ENCODE peak calls at places on chromosomes 12 and 14, in nine cellular contexts. R, Q, I, M, H, F, N, U and G are unnamed samples. For H3K36me3, the result is how much of the 10 kb centered on the place peaks cover.

GRCh38 chr12:70645494-70646317 is 8.5 kb upstream of the PTPRB start:
- DNase-seq in R (peak), M (peak), N (peak), U (peak), I (no peak), Q (peak), F (no peak), H (peak), G (no peak)

GRCh38 chr14:61101803-61102548 is 120.9 kb downstream of the SLC38A6 start:
- DNase-seq in H (no peak), F (no peak), M (peak), U (no peak), I (no peak), N (no peak), Q (no peak), R (peak), G (no peak)

GRCh38 chr12:47729233-47729632 is 3.9 kb upstream of the ENDOU start:
- DNase-seq in I (no peak), Q (no peak), M (peak), H (no peak), F (no peak), U (no peak), R (no peak), N (no peak), G (no peak)

GRCh38 chr12:5222011-5222461 is 178.4 kb downstream of the KCNA5 start:
- DNase-seq in N (no peak), M (no peak), I (peak), F (no peak), Q (no peak), R (no peak), U (no peak), H (no peak), G (no peak)

GRCh38 chr12:27191531-27191930 is 52.6 kb upstream of the STK38L start:
- DNase-seq in F (no peak), R (no peak), M (no peak), Q (no peak), N (no peak), H (no peak), I (no peak), U (no peak), G (no peak)

GRCh38 chr14:76181546-76181945 is 29.8 kb downstream of the GPATCH2L start:
- DNase-seq in M (no peak), Q (no peak), H (peak), N (no peak), F (no peak), U (no peak), R (peak), I (no peak), G (no peak)

GRCh38 chr12:122834921-122835692 is at the start of gene HIP1R:
- DNase-seq in H (peak), I (peak), Q (no peak), U (peak), M (no peak), N (peak), R (no peak), F (no peak), G (no peak)

GRCh38 chr14:92998957-92999356 is 76.0 kb downstream of the CHGA start:
- DNase-seq in F (no peak), U (no peak), I (no peak), R (no peak), Q (peak), M (no peak), N (peak), H (no peak), G (no peak)

GRCh38 chr14:21100931-21101330 is at the start of gene TMEM253:
- DNase-seq in H (no peak), U (no peak), N (no peak), I (no peak), M (no peak), R (no peak), F (no peak), Q (no peak), G (peak)

GRCh38 chr14:94144765-94145164 is 15.4 kb upstream of the IFI27L2 start:
- DNase-seq in N (no peak), U (peak), Q (no peak), R (no peak), I (peak), H (no peak), M (no peak), F (no peak), G (no peak)

GRCh38 chr14:94142836-94143235 is 13.4 kb upstream of the IFI27L2 start:
- DNase-seq in F (no peak), N (no peak), M (no peak), R (no peak), U (no peak), I (no peak), Q (no peak), H (no peak), G (no peak)

GRCh38 chr14:94143711-94144110 is 14.3 kb upstream of the IFI27L2 start:
- DNase-seq in M (no peak), H (no peak), N (no peak), F (no peak), R (no peak), U (no peak), Q (no peak), I (no peak), G (no peak)

GRCh38 chr14:94142247-94142646 is 12.8 kb upstream of the IFI27L2 start:
- DNase-seq in F (no peak), M (no peak), U (no peak), N (no peak), Q (no peak), I (no peak), R (no peak), H (no peak), G (no peak)

GRCh38 chr14:94143239-94143638 is 13.8 kb upstream of the IFI27L2 start:
- DNase-seq in Q (no peak), F (no peak), M (no peak), R (no peak), I (peak), N (no peak), H (no peak), U (no peak), G (no peak)
- TF ChIP-seq CTCF in Q (peak), F (no peak), M (peak), R (peak), I (peak), N (peak), H (peak), U (no peak), G (peak)

DNA sequence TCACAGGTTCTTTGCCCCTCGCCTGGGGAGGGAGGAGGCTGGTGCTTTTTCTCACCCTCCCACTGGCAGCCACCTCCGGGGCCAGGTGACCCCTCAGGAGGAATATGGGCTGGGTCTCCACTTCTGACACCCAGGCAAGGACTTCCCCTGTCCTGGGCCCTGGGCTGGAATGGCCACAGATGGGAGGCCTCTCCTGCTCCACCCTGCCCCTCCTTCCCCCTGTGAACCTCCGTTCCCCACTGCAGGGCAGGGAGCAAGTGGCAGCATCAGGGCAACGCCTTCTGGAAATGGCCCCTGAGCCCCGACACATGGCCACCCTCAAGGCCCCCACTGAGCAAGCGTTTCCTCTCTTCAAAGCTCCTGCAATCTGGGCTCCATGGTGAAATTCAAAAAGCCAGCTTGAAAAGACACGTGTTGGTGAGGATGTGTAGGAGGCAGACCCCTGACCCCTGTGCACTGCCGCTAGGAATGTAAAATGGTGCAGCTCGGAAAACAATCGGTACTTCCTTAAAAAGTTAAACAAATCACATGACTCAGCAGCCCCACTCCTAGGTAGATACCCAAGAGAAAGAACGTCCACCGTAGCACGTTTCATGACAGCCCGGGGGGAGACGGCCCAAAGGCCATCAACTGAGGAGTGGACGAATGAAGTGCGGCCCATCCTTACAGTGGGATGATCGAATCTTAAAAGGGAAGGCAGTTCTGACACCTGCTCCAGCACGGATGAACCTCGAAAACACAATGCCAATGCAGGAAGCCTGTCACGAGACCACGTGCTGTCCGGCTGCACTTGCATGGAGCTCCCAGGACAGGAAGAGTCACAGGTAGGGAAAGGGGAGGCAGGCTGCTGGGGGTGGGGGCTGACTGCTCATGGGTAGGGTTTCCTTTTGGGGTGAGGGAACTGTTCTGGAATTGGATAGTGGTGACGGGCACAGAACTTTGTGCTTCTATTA is 11.5 kb downstream of the XRCC3 start:
- DNase-seq in R (no peak), Q (no peak), U (no peak), F (no peak), H (no peak), N (peak), I (no peak), M (no peak), G (no peak)
- H3K36me3 ChIP-seq in R (under half), Q (under half), U (half or more), F (half or more), H (half or more), N (under half), I (under half), M (half or more), G (half or more)

GRCh38 chr12:115011703-115012102 is 327.7 kb upstream of the TBX3 start:
- DNase-seq in M (no peak), I (no peak), N (no peak), R (no peak), H (no peak), F (no peak), U (no peak), Q (no peak), G (no peak)
- TF ChIP-seq CTCF in M (no peak), I (no peak), N (no peak), R (no peak), H (no peak), F (no peak), U (no peak), Q (no peak), G (no peak)

DNA sequence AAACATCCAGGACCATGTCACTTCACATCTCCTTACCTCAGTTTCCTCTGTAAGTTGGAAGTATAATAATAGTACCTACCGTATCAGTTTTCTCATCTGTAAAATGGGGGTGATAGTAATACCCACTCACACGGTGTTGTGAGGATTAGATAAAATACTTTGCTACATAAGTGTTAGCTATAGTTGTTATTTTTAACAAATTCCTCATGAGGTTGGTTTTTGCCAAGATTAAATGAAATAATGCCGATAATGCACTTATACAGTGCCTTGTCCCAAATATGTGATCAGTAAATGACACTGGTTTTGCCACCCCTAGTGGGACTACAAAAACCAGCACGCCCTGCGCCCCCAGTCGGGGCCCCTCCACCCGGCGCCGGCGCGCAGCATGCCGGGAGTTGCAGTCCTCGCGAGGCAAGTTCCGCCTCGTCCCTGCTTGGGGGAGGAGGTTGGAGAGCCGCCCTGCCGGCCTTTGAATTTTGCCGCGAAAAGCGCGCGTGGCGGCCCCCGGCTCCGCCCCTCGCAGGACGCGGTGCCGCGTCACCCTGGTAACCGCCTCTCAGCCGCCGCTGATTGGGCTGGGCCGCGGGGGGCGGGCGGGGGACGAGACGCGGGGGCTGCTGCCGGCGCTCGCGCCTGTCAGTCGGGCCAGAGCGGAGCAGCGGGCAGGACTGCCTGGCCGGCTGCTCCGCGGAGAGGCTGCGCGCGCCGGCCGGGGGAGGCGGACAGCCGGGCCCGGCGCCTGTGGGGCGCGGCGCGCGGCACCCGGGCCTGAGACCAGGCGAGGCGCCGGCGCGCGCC is at the start of gene FAM222A:
- DNase-seq in H (peak), N (peak), M (peak), U (peak), Q (peak), F (peak), R (peak), I (peak), G (peak)
- H3K36me3 ChIP-seq in H (under half), N (under half), M (under half), U (under half), Q (under half), F (under half), R (under half), I (under half), G (under half)